ENCODE peak calls at places on chromosomes 13 and 19, in eight cellular contexts. R is stimulated activated naive CD4-positive, alpha-beta T cell treated with Interleukin-2 at 50 U/mL for 16 hours; L is GF-D8; E is GM12865; N is tibial artery; A is AG08396; H is nephron progenitor cell; X is mucosa of gallbladder. D is an unnamed sample.

GRCh38 chr13:50809133-50810090 is 34.1 kb downstream of the DLEU7 start:
- DNase-seq in R (no peak), L (no peak), E (no peak), N (no peak), A (no peak), H (no peak), X (no peak), D (no peak)

GRCh38 chr19:32388393-32388724 is 17.2 kb upstream of the DPY19L3 start:
- DNase-seq in R (no peak), L (no peak), E (no peak), N (no peak), A (no peak), H (no peak), X (no peak), D (no peak)

GRCh38 chr19:36604656-36605100 is 435 bp upstream of the ZNF382 start:
- DNase-seq in R (peak), L (peak), E (peak), N (peak), A (peak), H (peak), X (peak), D (peak)

GRCh38 chr19:3842948-3843347 is 25.9 kb downstream of the ZFR2 start:
- DNase-seq in R (no peak), L (no peak), E (no peak), N (no peak), A (no peak), H (no peak), X (no peak), D (peak)

GRCh38 chr19:39970674-39971379 is at the start of gene PSMC4:
- DNase-seq in R (peak), L (peak), E (peak), N (peak), A (peak), H (peak), X (peak), D (peak)

GRCh38 chr19:50509366-50509765 is 1.6 kb downstream of the JOSD2 start:
- DNase-seq in R (no peak), L (no peak), E (no peak), N (no peak), A (no peak), H (no peak), X (no peak), D (no peak)

GRCh38 chr13:30690282-30691188 is 44.8 kb upstream of the ALOX5AP start:
- DNase-seq in R (no peak), L (no peak), E (peak), N (peak), A (peak), H (no peak), X (peak), D (peak)

GRCh38 chr19:45499196-45500180 is 1.2 kb downstream of the PPM1N start:
- DNase-seq in R (peak), L (peak), E (peak), N (no peak), A (peak), H (peak), X (peak), D (peak)

GRCh38 chr19:2033115-2033824 is 17.8 kb upstream of the BTBD2 start:
- DNase-seq in R (no peak), L (no peak), E (no peak), N (no peak), A (no peak), H (no peak), X (no peak), D (peak)

GRCh38 chr13:105290596-105290995 is 1244.9 kb downstream of the EFNB2 start:
- DNase-seq in R (no peak), L (no peak), E (no peak), N (no peak), A (no peak), H (no peak), X (no peak), D (no peak)

GRCh38 chr19:43541920-43542650 is 9.1 kb downstream of the ZNF575 start:
- DNase-seq in R (no peak), L (no peak), E (no peak), N (no peak), A (no peak), H (no peak), X (no peak), D (no peak)

D was measured in osteoblast.